ENCODE peak calls at places on chromosomes 4 and X, in ten cellular contexts. One of them, this sample, is unnamed.

GRCh38 chrX:101395789-101396188 is 5.0 kb downstream of the RPL36A start:
- DNase-seq in D341Med: no peak
- DNase-seq in CD4-positive, alpha-beta T cell: no peak
- DNase-seq in T-helper 2 cell: no peak
- DNase-seq in T1000: no peak
- DNase-seq in HT-29: no peak
- DNase-seq in GM12865: no peak
- DNase-seq in BJ: no peak
- DNase-seq in transverse colon: no peak
- DNase-seq in activated CD4-positive, alpha-beta T cell treated with anti-CD3 and anti-CD28 coated beads, Interleukin-2, amount 50 U/mL, for 1 hour: no peak
- DNase-seq in this sample: peak; percentile 12

GRCh38 chr4:17029964-17030363 is 131.5 kb upstream of the LDB2 start:
- DNase-seq in BJ: no peak
- DNase-seq in HT-29: no peak
- DNase-seq in activated CD4-positive, alpha-beta T cell treated with anti-CD3 and anti-CD28 coated beads, Interleukin-2, amount 50 U/mL, for 1 hour: no peak
- DNase-seq in transverse colon: no peak
- DNase-seq in GM12865: no peak
- DNase-seq in T-helper 2 cell: no peak
- DNase-seq in D341Med: no peak
- DNase-seq in T1000: no peak
- DNase-seq in CD4-positive, alpha-beta T cell: no peak
- DNase-seq in this sample: no peak

GRCh38 chrX:64205735-64206491 is 405 bp upstream of the AMER1 start:
- DNase-seq in activated CD4-positive, alpha-beta T cell treated with anti-CD3 and anti-CD28 coated beads, Interleukin-2, amount 50 U/mL, for 1 hour: peak; percentile 85
- DNase-seq in transverse colon: peak; percentile 95
- DNase-seq in D341Med: peak; percentile 91
- DNase-seq in T-helper 2 cell: peak; percentile 83
- DNase-seq in HT-29: peak; percentile 83
- DNase-seq in BJ: peak; percentile 75
- DNase-seq in GM12865: peak; percentile 94
- DNase-seq in T1000: peak; percentile 89
- DNase-seq in CD4-positive, alpha-beta T cell: peak; percentile 88
- DNase-seq in this sample: peak; percentile 73

GRCh38 chrX:129651756-129652564 is 2.8 kb downstream of the APLN start:
- DNase-seq in T-helper 2 cell: no peak
- DNase-seq in BJ: no peak
- DNase-seq in HT-29: no peak
- DNase-seq in transverse colon: no peak
- DNase-seq in activated CD4-positive, alpha-beta T cell treated with anti-CD3 and anti-CD28 coated beads, Interleukin-2, amount 50 U/mL, for 1 hour: no peak
- DNase-seq in GM12865: no peak
- DNase-seq in D341Med: no peak
- DNase-seq in T1000: no peak
- DNase-seq in CD4-positive, alpha-beta T cell: no peak
- DNase-seq in this sample: no peak

GRCh38 chr4:86271057-86271456 is 88.8 kb downstream of the MAPK10 start:
- DNase-seq in T-helper 2 cell: no peak
- DNase-seq in D341Med: no peak
- DNase-seq in BJ: no peak
- DNase-seq in HT-29: no peak
- DNase-seq in GM12865: no peak
- DNase-seq in CD4-positive, alpha-beta T cell: no peak
- DNase-seq in activated CD4-positive, alpha-beta T cell treated with anti-CD3 and anti-CD28 coated beads, Interleukin-2, amount 50 U/mL, for 1 hour: no peak
- DNase-seq in T1000: no peak
- DNase-seq in transverse colon: no peak
- DNase-seq in this sample: no peak

GRCh38 chr4:110626532-110627153 is 3.8 kb upstream of the PITX2 start:
- DNase-seq in GM12865: no peak
- DNase-seq in HT-29: no peak
- DNase-seq in CD4-positive, alpha-beta T cell: no peak
- DNase-seq in activated CD4-positive, alpha-beta T cell treated with anti-CD3 and anti-CD28 coated beads, Interleukin-2, amount 50 U/mL, for 1 hour: no peak
- DNase-seq in T-helper 2 cell: no peak
- DNase-seq in BJ: no peak
- DNase-seq in transverse colon: no peak
- DNase-seq in D341Med: no peak
- DNase-seq in T1000: no peak
- DNase-seq in this sample: no peak

GRCh38 chr4:76772498-76773106 is 125.3 kb downstream of the SOWAHB start:
- DNase-seq in transverse colon: no peak
- DNase-seq in T1000: no peak
- DNase-seq in CD4-positive, alpha-beta T cell: no peak
- DNase-seq in activated CD4-positive, alpha-beta T cell treated with anti-CD3 and anti-CD28 coated beads, Interleukin-2, amount 50 U/mL, for 1 hour: no peak
- DNase-seq in BJ: no peak
- DNase-seq in D341Med: no peak
- DNase-seq in T-helper 2 cell: no peak
- DNase-seq in HT-29: no peak
- DNase-seq in GM12865: peak; percentile 68
- DNase-seq in this sample: no peak

GRCh38 chr4:137623013-137623412 is 90.7 kb upstream of the PCDH18 start:
- DNase-seq in D341Med: no peak
- DNase-seq in HT-29: no peak
- DNase-seq in CD4-positive, alpha-beta T cell: no peak
- DNase-seq in BJ: no peak
- DNase-seq in activated CD4-positive, alpha-beta T cell treated with anti-CD3 and anti-CD28 coated beads, Interleukin-2, amount 50 U/mL, for 1 hour: no peak
- DNase-seq in T-helper 2 cell: no peak
- DNase-seq in transverse colon: no peak
- DNase-seq in GM12865: peak; percentile 59
- DNase-seq in T1000: no peak
- DNase-seq in this sample: no peak

GRCh38 chr4:110088670-110089069 is 109.7 kb downstream of the ELOVL6 start:
- DNase-seq in CD4-positive, alpha-beta T cell: no peak
- DNase-seq in BJ: no peak
- DNase-seq in transverse colon: no peak
- DNase-seq in T1000: no peak
- DNase-seq in GM12865: peak; percentile 9
- DNase-seq in activated CD4-positive, alpha-beta T cell treated with anti-CD3 and anti-CD28 coated beads, Interleukin-2, amount 50 U/mL, for 1 hour: no peak
- DNase-seq in D341Med: no peak
- DNase-seq in HT-29: no peak
- DNase-seq in T-helper 2 cell: no peak
- DNase-seq in this sample: no peak

GRCh38 chr4:169249214-169249973 is 21.4 kb downstream of the SH3RF1 start:
- DNase-seq in transverse colon: no peak
- DNase-seq in T1000: no peak
- DNase-seq in BJ: no peak
- DNase-seq in activated CD4-positive, alpha-beta T cell treated with anti-CD3 and anti-CD28 coated beads, Interleukin-2, amount 50 U/mL, for 1 hour: no peak
- DNase-seq in GM12865: no peak
- DNase-seq in HT-29: peak; percentile 61
- DNase-seq in D341Med: no peak
- DNase-seq in CD4-positive, alpha-beta T cell: no peak
- DNase-seq in T-helper 2 cell: no peak
- DNase-seq in this sample: no peak

GRCh38 chrX:121851033-121851432 is 803.6 kb downstream of the GLUD2 start:
- DNase-seq in HT-29: peak; percentile 17
- DNase-seq in T-helper 2 cell: no peak
- DNase-seq in D341Med: no peak
- DNase-seq in GM12865: no peak
- DNase-seq in CD4-positive, alpha-beta T cell: no peak
- DNase-seq in transverse colon: no peak
- DNase-seq in T1000: no peak
- DNase-seq in activated CD4-positive, alpha-beta T cell treated with anti-CD3 and anti-CD28 coated beads, Interleukin-2, amount 50 U/mL, for 1 hour: no peak
- DNase-seq in BJ: no peak
- DNase-seq in this sample: no peak

GRCh38 chr4:183915976-183916375 is 10.9 kb downstream of the STOX2 start:
- DNase-seq in activated CD4-positive, alpha-beta T cell treated with anti-CD3 and anti-CD28 coated beads, Interleukin-2, amount 50 U/mL, for 1 hour: no peak
- DNase-seq in T-helper 2 cell: no peak
- DNase-seq in transverse colon: no peak
- DNase-seq in D341Med: no peak
- DNase-seq in HT-29: no peak
- DNase-seq in GM12865: no peak
- DNase-seq in BJ: no peak
- DNase-seq in CD4-positive, alpha-beta T cell: no peak
- DNase-seq in T1000: no peak
- DNase-seq in this sample: no peak

GRCh38 chr4:4852591-4853362 is 6.7 kb upstream of the MSX1 start:
- DNase-seq in T-helper 2 cell: no peak
- DNase-seq in GM12865: peak; percentile 75
- DNase-seq in BJ: no peak
- DNase-seq in CD4-positive, alpha-beta T cell: no peak
- DNase-seq in transverse colon: no peak
- DNase-seq in HT-29: no peak
- DNase-seq in D341Med: no peak
- DNase-seq in T1000: peak; percentile 58
- DNase-seq in activated CD4-positive, alpha-beta T cell treated with anti-CD3 and anti-CD28 coated beads, Interleukin-2, amount 50 U/mL, for 1 hour: no peak
- DNase-seq in this sample: no peak

GRCh38 chr4:153116801-153117200 is 87.4 kb upstream of the TRIM2 start:
- DNase-seq in D341Med: no peak
- DNase-seq in activated CD4-positive, alpha-beta T cell treated with anti-CD3 and anti-CD28 coated beads, Interleukin-2, amount 50 U/mL, for 1 hour: no peak
- DNase-seq in GM12865: no peak
- DNase-seq in BJ: no peak
- DNase-seq in T-helper 2 cell: no peak
- DNase-seq in HT-29: no peak
- DNase-seq in transverse colon: no peak
- DNase-seq in CD4-positive, alpha-beta T cell: no peak
- DNase-seq in T1000: no peak
- DNase-seq in this sample: no peak

GRCh38 chrX:102672876-102673275 is 21.6 kb downstream of the GPRASP1 start:
- DNase-seq in T1000: no peak
- DNase-seq in GM12865: no peak
- DNase-seq in transverse colon: no peak
- DNase-seq in D341Med: no peak
- DNase-seq in HT-29: no peak
- DNase-seq in T-helper 2 cell: no peak
- DNase-seq in BJ: no peak
- DNase-seq in activated CD4-positive, alpha-beta T cell treated with anti-CD3 and anti-CD28 coated beads, Interleukin-2, amount 50 U/mL, for 1 hour: no peak
- DNase-seq in CD4-positive, alpha-beta T cell: no peak
- DNase-seq in this sample: no peak

GRCh38 chr4:180675368-180675675 is 1567.9 kb upstream of the TENM3 start:
- DNase-seq in BJ: no peak
- DNase-seq in T-helper 2 cell: no peak
- DNase-seq in T1000: no peak
- DNase-seq in D341Med: no peak
- DNase-seq in GM12865: no peak
- DNase-seq in HT-29: no peak
- DNase-seq in activated CD4-positive, alpha-beta T cell treated with anti-CD3 and anti-CD28 coated beads, Interleukin-2, amount 50 U/mL, for 1 hour: no peak
- DNase-seq in transverse colon: no peak
- DNase-seq in CD4-positive, alpha-beta T cell: no peak
- DNase-seq in this sample: no peak

GRCh38 chr4:131366724-131367123 is 1782.4 kb upstream of the PCDH10 start:
- DNase-seq in transverse colon: no peak
- DNase-seq in BJ: no peak
- DNase-seq in D341Med: no peak
- DNase-seq in CD4-positive, alpha-beta T cell: no peak
- DNase-seq in T1000: no peak
- DNase-seq in T-helper 2 cell: no peak
- DNase-seq in HT-29: no peak
- DNase-seq in GM12865: no peak
- DNase-seq in activated CD4-positive, alpha-beta T cell treated with anti-CD3 and anti-CD28 coated beads, Interleukin-2, amount 50 U/mL, for 1 hour: no peak
- DNase-seq in this sample: no peak

GRCh38 chr4:160370046-160370445 is 1267.2 kb downstream of the RAPGEF2 start:
- DNase-seq in T1000: no peak
- DNase-seq in transverse colon: no peak
- DNase-seq in D341Med: no peak
- DNase-seq in CD4-positive, alpha-beta T cell: no peak
- DNase-seq in T-helper 2 cell: no peak
- DNase-seq in HT-29: no peak
- DNase-seq in BJ: no peak
- DNase-seq in activated CD4-positive, alpha-beta T cell treated with anti-CD3 and anti-CD28 coated beads, Interleukin-2, amount 50 U/mL, for 1 hour: no peak
- DNase-seq in GM12865: no peak
- DNase-seq in this sample: no peak

GRCh38 chr4:38675167-38676121 is 11.4 kb downstream of the KLF3 start:
- DNase-seq in T-helper 2 cell: peak; percentile 66
- DNase-seq in D341Med: peak; percentile 70
- DNase-seq in HT-29: peak; percentile 98
- DNase-seq in BJ: peak; percentile 22
- DNase-seq in GM12865: peak; percentile 89
- DNase-seq in T1000: peak; percentile 77
- DNase-seq in activated CD4-positive, alpha-beta T cell treated with anti-CD3 and anti-CD28 coated beads, Interleukin-2, amount 50 U/mL, for 1 hour: peak; percentile 84
- DNase-seq in transverse colon: peak; percentile 90
- DNase-seq in CD4-positive, alpha-beta T cell: peak; percentile 81
- DNase-seq in this sample: peak; percentile 34

GRCh38 chr4:82905205-82905604 is 4.7 kb downstream of the THAP9 start:
- DNase-seq in HT-29: peak; percentile 19
- DNase-seq in transverse colon: no peak
- DNase-seq in GM12865: peak; percentile 84
- DNase-seq in activated CD4-positive, alpha-beta T cell treated with anti-CD3 and anti-CD28 coated beads, Interleukin-2, amount 50 U/mL, for 1 hour: no peak
- DNase-seq in BJ: no peak
- DNase-seq in CD4-positive, alpha-beta T cell: no peak
- DNase-seq in T-helper 2 cell: peak; percentile 11
- DNase-seq in D341Med: no peak
- DNase-seq in T1000: no peak
- DNase-seq in this sample: no peak

GRCh38 chr4:141080668-141081067 is 52.6 kb downstream of the RNF150 start:
- DNase-seq in activated CD4-positive, alpha-beta T cell treated with anti-CD3 and anti-CD28 coated beads, Interleukin-2, amount 50 U/mL, for 1 hour: no peak
- DNase-seq in HT-29: no peak
- DNase-seq in transverse colon: no peak
- DNase-seq in GM12865: no peak
- DNase-seq in T-helper 2 cell: no peak
- DNase-seq in CD4-positive, alpha-beta T cell: no peak
- DNase-seq in D341Med: no peak
- DNase-seq in BJ: no peak
- DNase-seq in T1000: no peak
- DNase-seq in this sample: no peak

GRCh38 chr4:149961876-149962597 is 116.2 kb upstream of the DCLK2 start:
- DNase-seq in HT-29: no peak
- DNase-seq in GM12865: no peak
- DNase-seq in activated CD4-positive, alpha-beta T cell treated with anti-CD3 and anti-CD28 coated beads, Interleukin-2, amount 50 U/mL, for 1 hour: no peak
- DNase-seq in CD4-positive, alpha-beta T cell: no peak
- DNase-seq in T1000: no peak
- DNase-seq in T-helper 2 cell: no peak
- DNase-seq in transverse colon: no peak
- DNase-seq in BJ: no peak
- DNase-seq in D341Med: no peak
- DNase-seq in this sample: no peak

GRCh38 chr4:180057891-180058643 is 2185.1 kb upstream of the TENM3 start:
- DNase-seq in T-helper 2 cell: no peak
- DNase-seq in CD4-positive, alpha-beta T cell: no peak
- DNase-seq in BJ: no peak
- DNase-seq in transverse colon: peak; percentile 13
- DNase-seq in T1000: no peak
- DNase-seq in HT-29: no peak
- DNase-seq in D341Med: peak; percentile 73
- DNase-seq in GM12865: peak; percentile 57
- DNase-seq in activated CD4-positive, alpha-beta T cell treated with anti-CD3 and anti-CD28 coated beads, Interleukin-2, amount 50 U/mL, for 1 hour: no peak
- DNase-seq in this sample: no peak

GRCh38 chr4:105399535-105400161 is 74.2 kb downstream of the PPA2 start:
- DNase-seq in transverse colon: no peak
- DNase-seq in HT-29: no peak
- DNase-seq in CD4-positive, alpha-beta T cell: no peak
- DNase-seq in T-helper 2 cell: no peak
- DNase-seq in activated CD4-positive, alpha-beta T cell treated with anti-CD3 and anti-CD28 coated beads, Interleukin-2, amount 50 U/mL, for 1 hour: no peak
- DNase-seq in BJ: peak; percentile 47
- DNase-seq in GM12865: no peak
- DNase-seq in T1000: no peak
- DNase-seq in D341Med: no peak
- DNase-seq in this sample: no peak

This sample was measured in GF-D8.